ENCODE peak calls at places on chromosomes 1 and 21, in ten cellular contexts. O, K, A, C, V, D, R, F, J and N are unnamed samples.

GRCh38 chr1:61463220-61463619 is 261.7 kb downstream of the TM2D1 start:
- DNase-seq in K (no peak), D (no peak), V (no peak), C (no peak), O (no peak), R (no peak), F (no peak), J (no peak), A (no peak), N (no peak)

GRCh38 chr1:40132383-40133121 is 28.6 kb upstream of the RLF start:
- DNase-seq in V (no peak), R (no peak), O (no peak), D (no peak), J (no peak), C (no peak), F (no peak), A (no peak), K (no peak), N (no peak)

GRCh38 chr1:150484431-150484830 is 2.8 kb upstream of the TARS2 start:
- DNase-seq in K (no peak), D (no peak), A (no peak), R (no peak), C (no peak), F (no peak), V (peak; percentile 14), O (no peak), J (no peak), N (no peak)

GRCh38 chr21:20030390-20030789 is 967.8 kb upstream of the NCAM2 start:
- DNase-seq in J (no peak), V (no peak), O (no peak), K (peak; percentile 57), F (no peak), R (no peak), A (no peak), C (no peak), D (peak; percentile 38), N (no peak)

GRCh38 chr1:72892461-72892860 is 610.1 kb upstream of the NEGR1 start:
- DNase-seq in K (no peak), A (no peak), O (no peak), V (no peak), F (no peak), R (no peak), J (no peak), D (no peak), C (no peak), N (no peak)

GRCh38 chr1:30511563-30512252 is 211.7 kb downstream of the MATN1 start:
- DNase-seq in D (no peak), O (no peak), A (no peak), J (no peak), C (no peak), K (no peak), V (no peak), R (no peak), F (no peak), N (peak; percentile 38)

GRCh38 chr1:85862456-85862855 is 154.2 kb upstream of the ZNHIT6 start:
- DNase-seq in K (no peak), O (no peak), R (no peak), J (no peak), D (no peak), A (no peak), F (no peak), V (no peak), C (no peak), N (no peak)

GRCh38 chr1:192485692-192486436 is 89.7 kb upstream of the RGS1 start:
- DNase-seq in F (no peak), R (peak; percentile 82), C (no peak), A (peak; percentile 90), O (peak; percentile 45), J (no peak), D (peak; percentile 11), V (peak; percentile 93), K (no peak), N (peak; percentile 87)

GRCh38 chr1:190046231-190046630 is 431.4 kb downstream of the BRINP3 start:
- DNase-seq in V (no peak), C (no peak), J (peak; percentile 11), K (no peak), A (no peak), O (no peak), F (no peak), D (no peak), R (no peak), N (no peak)

GRCh38 chr1:173002891-173003582 is 47.7 kb downstream of the TNFSF18 start:
- DNase-seq in V (no peak), D (no peak), O (no peak), J (no peak), R (no peak), A (no peak), F (no peak), K (no peak), C (no peak), N (no peak)

GRCh38 chr1:64878931-64879710 is 87.2 kb downstream of the JAK1 start:
- DNase-seq in D (no peak), R (no peak), O (no peak), J (no peak), C (no peak), K (no peak), F (no peak), A (no peak), V (no peak), N (no peak)

GRCh38 chr1:119141020-119141424 is 569 bp upstream of the WARS2 start:
- DNase-seq in C (peak; percentile 11), F (peak; percentile 4), J (peak; percentile 25), R (peak; percentile 30), K (no peak), A (peak; percentile 62), V (peak; percentile 67), D (peak; percentile 26), O (no peak), N (no peak)

GRCh38 chr1:210496063-210496462 is 167.4 kb downstream of the HHAT start:
- DNase-seq in J (no peak), R (no peak), F (no peak), A (no peak), D (peak; percentile 15), V (no peak), K (no peak), C (no peak), O (no peak), N (no peak)

GRCh38 chr1:94120983-94121382 is at the start of gene ABCA4:
- DNase-seq in D (no peak), J (no peak), A (peak; percentile 28), K (no peak), R (no peak), F (no peak), O (no peak), V (no peak), C (no peak), N (no peak)

GRCh38 chr1:156538711-156539440 is 33.5 kb downstream of the IQGAP3 start:
- DNase-seq in F (no peak), A (no peak), C (no peak), V (no peak), O (no peak), D (no peak), J (no peak), R (no peak), K (no peak), N (no peak)
- H3K27me3 ChIP-seq in F (no peaks in the 10 kb centered on the region), A (no peaks in the 10 kb centered on the region), C (no peaks in the 10 kb centered on the region), V (no peaks in the 10 kb centered on the region), O (no peaks in the 10 kb centered on the region), D (no peaks in the 10 kb centered on the region), J (no peaks in the 10 kb centered on the region), R (no peaks in the 10 kb centered on the region), K (no peaks in the 10 kb centered on the region), N (no peaks in the 10 kb centered on the region)

GRCh38 chr1:181161170-181161870 is 72.8 kb downstream of the IER5 start:
- DNase-seq in C (no peak), F (no peak), D (no peak), O (no peak), A (no peak), J (no peak), V (peak; percentile 44), K (no peak), R (no peak), N (no peak)

GRCh38 chr1:181155339-181155738 is 66.8 kb downstream of the IER5 start:
- DNase-seq in A (no peak), F (no peak), D (no peak), J (no peak), K (no peak), V (no peak), O (no peak), R (no peak), C (no peak), N (no peak)

GRCh38 chr1:181163662-181164061 is 75.2 kb downstream of the IER5 start:
- DNase-seq in V (no peak), J (no peak), D (no peak), F (no peak), K (no peak), C (no peak), A (no peak), O (no peak), R (no peak), N (no peak)

GRCh38 chr1:181159451-181160151 is 71.1 kb downstream of the IER5 start:
- DNase-seq in A (no peak), F (peak; percentile 24), R (peak; percentile 60), D (no peak), J (no peak), K (no peak), O (no peak), V (peak; percentile 37), C (peak; percentile 43), N (no peak)

GRCh38 chr1:181160322-181160721 is 71.8 kb downstream of the IER5 start:
- DNase-seq in K (no peak), R (no peak), D (no peak), O (no peak), A (no peak), V (no peak), C (no peak), F (no peak), J (no peak), N (no peak)
- H3K9me3 ChIP-seq in K (peaks cover 18% of the 10 kb centered on the region), R (no peaks in the 10 kb centered on the region), D (peaks cover 20% of the 10 kb centered on the region), O (peaks cover 12% of the 10 kb centered on the region), A (peaks cover 4% of the 10 kb centered on the region), V (no peaks in the 10 kb centered on the region), C (peaks cover 8% of the 10 kb centered on the region), F (peaks cover 6% of the 10 kb centered on the region), J (peaks cover 32% of the 10 kb centered on the region), N (peaks cover 16% of the 10 kb centered on the region)

DNA sequence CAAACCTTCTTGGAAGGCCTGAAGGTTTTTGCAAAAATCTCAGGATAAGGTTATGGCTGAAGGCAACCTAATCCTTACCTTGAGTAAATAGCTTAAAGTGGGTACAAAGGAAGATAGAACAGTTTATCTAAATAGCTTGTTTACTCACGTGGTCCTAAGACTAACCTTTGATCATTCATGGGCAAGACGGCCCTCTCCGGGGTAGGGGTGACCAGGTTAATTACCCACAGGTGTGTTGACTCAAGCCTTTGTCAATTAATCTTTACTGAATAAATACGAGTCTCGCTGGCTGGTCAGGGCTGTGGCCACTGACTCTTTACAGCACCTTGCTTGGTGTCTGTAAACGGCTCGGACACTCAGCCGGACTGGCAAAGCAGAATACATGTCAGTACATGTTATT is 10.8 kb downstream of the AADACL4 start:
- DNase-seq in C (no peak), V (no peak), J (no peak), R (no peak), F (no peak), D (no peak), K (peak; percentile 12), A (no peak), O (no peak), N (no peak)
- H3K27me3 ChIP-seq in C (no peaks in the 10 kb centered on the region), V (no peaks in the 10 kb centered on the region), J (no peaks in the 10 kb centered on the region), R (no peaks in the 10 kb centered on the region), F (no peaks in the 10 kb centered on the region), D (no peaks in the 10 kb centered on the region), K (no peaks in the 10 kb centered on the region), A (no peaks in the 10 kb centered on the region), O (no peaks in the 10 kb centered on the region), N (no peaks in the 10 kb centered on the region)

DNA sequence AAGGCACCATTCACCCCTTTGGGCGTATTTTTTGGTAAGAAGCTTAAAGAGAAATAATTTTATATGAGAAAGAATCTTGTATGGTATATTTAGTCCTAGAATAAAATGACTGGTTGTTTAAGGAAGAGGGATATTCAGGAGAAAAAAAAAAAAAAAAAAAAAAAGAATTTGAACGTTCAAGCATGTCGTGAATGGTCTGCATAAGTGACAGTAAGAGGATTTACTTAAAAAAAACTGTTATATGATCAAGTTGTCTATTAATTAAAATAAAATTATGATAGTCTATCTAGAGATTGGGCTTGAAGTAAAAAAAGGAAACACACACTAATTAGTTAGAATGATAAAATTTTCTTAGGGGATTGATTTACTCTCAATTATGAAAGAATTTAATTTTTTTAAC is 11.7 kb upstream of the OR14I1 start:
- DNase-seq in O (no peak), A (no peak), C (no peak), D (no peak), R (no peak), K (no peak), J (no peak), V (no peak), F (no peak), N (no peak)
- H3K9me3 ChIP-seq in O (no peaks in the 10 kb centered on the region), A (no peaks in the 10 kb centered on the region), C (no peaks in the 10 kb centered on the region), D (peaks cover 41% of the 10 kb centered on the region), R (peaks cover 4% of the 10 kb centered on the region), K (peaks cover 4% of the 10 kb centered on the region), J (peaks cover 42% of the 10 kb centered on the region), V (no peaks in the 10 kb centered on the region), F (no peaks in the 10 kb centered on the region), N (no peaks in the 10 kb centered on the region)